ENCODE peak calls at places on chromosomes 6 and 20, in five cellular contexts. P is GM23248; B is fibroblast of lung; X is effector memory CD4-positive, alpha-beta T cell; L is fibroblast of mammary gland. H is an unnamed sample.

GRCh38 chr6:107620736-107621135 is 130.8 kb downstream of the SOBP start:
- DNase-seq in P (no peak), B (peak; percentile 17), X (no peak), L (peak; percentile 32), H (no peak)

GRCh38 chr20:64167676-64168075 is 3.4 kb downstream of the MYT1 start:
- DNase-seq in P (peak; percentile 19), B (no peak), X (no peak), L (no peak), H (no peak)

GRCh38 chr20:48878849-48879248 is 42.7 kb upstream of the ARFGEF2 start:
- DNase-seq in P (no peak), B (no peak), X (no peak), L (no peak), H (no peak)

GRCh38 chr6:162085561-162085960 is 642.0 kb downstream of the PRKN start:
- DNase-seq in P (no peak), B (no peak), X (no peak), L (no peak), H (no peak)

GRCh38 chr20:36646678-36647077 is 682 bp upstream of the SLA2 start:
- DNase-seq in P (no peak), B (no peak), X (no peak), L (no peak), H (no peak)

GRCh38 chr20:46203510-46203837 is 85.4 kb downstream of the CD40 start:
- DNase-seq in P (no peak), B (no peak), X (no peak), L (no peak), H (no peak)

GRCh38 chr20:10329387-10330005 is 104.5 kb downstream of the MKKS start:
- DNase-seq in P (no peak), B (no peak), X (no peak), L (peak; percentile 87), H (no peak)

GRCh38 chr6:79797912-79798311 is 149.4 kb downstream of the ELOVL4 start:
- DNase-seq in P (no peak), B (no peak), X (no peak), L (no peak), H (no peak)

GRCh38 chr6:134938896-134939295 is 11.0 kb downstream of the ALDH8A1 start:
- DNase-seq in P (no peak), B (peak; percentile 11), X (no peak), L (no peak), H (no peak)

GRCh38 chr20:19858972-19859371 is 100.9 kb downstream of the RIN2 start:
- DNase-seq in P (peak; percentile 65), B (peak; percentile 62), X (no peak), L (peak; percentile 91), H (no peak)

GRCh38 chr20:37897008-37897548 is 5.8 kb upstream of the VSTM2L start:
- DNase-seq in P (no peak), B (no peak), X (no peak), L (no peak), H (no peak)

GRCh38 chr6:112251170-112251945 is 3.0 kb downstream of the LAMA4 start:
- DNase-seq in P (peak; percentile 83), B (peak; percentile 86), X (no peak), L (peak; percentile 88), H (no peak)

GRCh38 chr6:52494298-52495072 is 74.3 kb downstream of the EFHC1 start:
- DNase-seq in P (no peak), B (no peak), X (no peak), L (no peak), H (no peak)

GRCh38 chr6:72626126-72626525 is 4.3 kb downstream of the KCNQ5 start:
- DNase-seq in P (no peak), B (no peak), X (no peak), L (no peak), H (no peak)

GRCh38 chr6:51292659-51293058 is 474.0 kb downstream of the TFAP2B start:
- DNase-seq in P (peak; percentile 34), B (peak; percentile 65), X (no peak), L (peak; percentile 7), H (no peak)

GRCh38 chr6:6927437-6928361 is 180.1 kb upstream of the RREB1 start:
- DNase-seq in P (peak; percentile 19), B (no peak), X (no peak), L (no peak), H (no peak)

GRCh38 chr6:20771427-20771826 is 237.2 kb downstream of the CDKAL1 start:
- DNase-seq in P (no peak), B (no peak), X (no peak), L (no peak), H (no peak)

GRCh38 chr6:37862992-37863391 is 43.5 kb downstream of the ZFAND3 start:
- DNase-seq in P (peak; percentile 77), B (peak; percentile 77), X (no peak), L (peak; percentile 26), H (no peak)

GRCh38 chr6:169932491-169932890 is 181.1 kb downstream of the ERMARD start:
- DNase-seq in P (no peak), B (no peak), X (no peak), L (no peak), H (no peak)

DNA sequence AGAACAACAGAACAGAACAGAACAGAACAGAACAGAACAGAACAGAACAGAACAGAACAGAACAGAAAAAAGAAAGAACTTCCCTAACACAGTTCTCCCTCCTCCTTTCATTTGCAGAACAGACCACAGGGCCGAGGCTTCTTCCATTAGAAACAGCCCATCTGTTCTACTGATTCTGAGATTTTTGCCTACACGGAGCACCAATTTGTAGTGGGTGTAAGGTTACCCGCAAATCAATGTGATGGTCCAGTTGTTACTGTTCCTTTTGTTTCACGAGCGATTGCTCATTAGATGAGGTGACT is 734 bp upstream of the OGFRL1 start:
- DNase-seq in P (no peak), B (no peak), X (no peak), L (peak; percentile 58), H (no peak)
- H3K4me3 ChIP-seq in P (peak overlapping the region; percentile 83), B (peak overlapping the region; percentile 70), X (peak overlapping the region; percentile 83), L (peak overlapping the region; percentile 56), H (no peak overlapping the region)

DNA sequence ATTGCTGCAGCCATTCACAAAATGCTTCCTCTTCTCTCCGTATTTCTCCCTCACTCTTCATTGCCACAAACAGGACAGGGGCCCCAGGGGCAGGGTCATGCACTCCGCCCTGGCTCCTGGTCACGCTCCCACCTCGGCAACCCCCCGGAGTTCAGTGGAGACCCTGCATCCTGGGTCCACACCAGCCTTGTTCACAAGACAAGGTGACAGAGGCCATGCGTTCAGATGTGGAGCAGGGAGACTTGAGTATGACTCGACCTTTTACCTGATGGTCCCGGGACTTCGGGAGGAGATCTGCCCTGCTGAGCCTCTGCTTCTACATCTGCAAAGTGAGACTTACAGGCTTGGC is 49.4 kb downstream of the ANKRD60 start:
- DNase-seq in P (no peak), B (no peak), X (no peak), L (no peak), H (peak; percentile 23)
- H3K4me3 ChIP-seq in P (peak overlapping the region; percentile 68), B (no peak overlapping the region), X (no peak overlapping the region), L (no peak overlapping the region), H (peak overlapping the region; percentile 54)

GRCh38 chr6:166904101-166904746 is 52.1 kb downstream of the RNASET2 start:
- DNase-seq in P (no peak), B (peak; percentile 27), X (no peak), L (peak; percentile 22), H (no peak)
- H3K4me3 ChIP-seq in P (no peak overlapping the region), B (no peak overlapping the region), X (no peak overlapping the region), L (no peak overlapping the region), H (no peak overlapping the region)

DNA sequence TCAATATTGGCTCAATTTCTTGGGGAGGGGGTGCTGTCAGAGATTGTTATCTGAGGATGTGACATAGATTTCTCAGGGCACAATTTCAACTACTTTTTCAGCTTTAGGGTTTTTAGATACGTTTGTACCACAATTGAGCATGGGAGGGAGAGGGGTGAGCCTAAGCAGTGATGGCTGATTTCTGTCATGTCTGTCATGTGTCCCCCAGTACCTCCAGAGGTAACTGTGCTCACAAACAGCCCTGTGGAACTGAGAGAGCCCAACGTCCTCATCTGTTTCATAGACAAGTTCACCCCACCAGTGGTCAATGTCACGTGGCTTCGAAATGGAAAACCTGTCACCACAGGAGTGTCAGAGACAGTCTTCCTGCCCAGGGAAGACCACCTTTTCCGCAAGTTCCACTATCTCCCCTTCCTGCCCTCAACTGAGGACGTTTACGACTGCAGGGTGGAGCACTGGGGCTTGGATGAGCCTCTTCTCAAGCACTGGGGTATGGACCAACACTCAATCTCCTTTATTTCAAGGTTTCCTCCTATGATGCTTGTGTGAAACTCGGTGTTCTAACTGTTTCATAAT is 3.4 kb downstream of the HLA-DRA start:
- DNase-seq in P (no peak), B (no peak), X (no peak), L (no peak), H (no peak)
- H3K4me3 ChIP-seq in P (no peak overlapping the region), B (no peak overlapping the region), X (no peak overlapping the region), L (no peak overlapping the region), H (no peak overlapping the region)

DNA sequence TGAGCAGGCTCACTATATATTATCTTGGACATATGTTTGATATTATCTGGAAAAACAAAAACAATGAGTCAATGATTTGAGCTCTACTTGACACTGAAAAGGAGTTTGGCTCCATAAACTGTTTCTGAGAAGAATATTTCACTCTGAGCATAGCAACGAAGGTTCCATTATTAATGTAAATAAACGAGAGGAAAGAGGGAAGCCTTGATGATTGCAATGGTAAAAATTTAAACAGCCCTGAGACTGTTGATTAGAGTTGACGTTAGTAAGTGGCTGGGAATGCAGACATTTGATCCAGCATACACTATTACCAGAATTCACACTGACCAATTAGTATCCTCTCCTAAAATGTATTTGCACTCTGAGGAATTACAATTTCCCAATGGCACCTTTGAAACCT is 1089.9 kb downstream of the EPHA7 start:
- DNase-seq in P (no peak), B (peak; percentile 64), X (no peak), L (no peak), H (no peak)
- H3K4me3 ChIP-seq in P (no peak overlapping the region), B (no peak overlapping the region), X (no peak overlapping the region), L (no peak overlapping the region), H (no peak overlapping the region)

DNA sequence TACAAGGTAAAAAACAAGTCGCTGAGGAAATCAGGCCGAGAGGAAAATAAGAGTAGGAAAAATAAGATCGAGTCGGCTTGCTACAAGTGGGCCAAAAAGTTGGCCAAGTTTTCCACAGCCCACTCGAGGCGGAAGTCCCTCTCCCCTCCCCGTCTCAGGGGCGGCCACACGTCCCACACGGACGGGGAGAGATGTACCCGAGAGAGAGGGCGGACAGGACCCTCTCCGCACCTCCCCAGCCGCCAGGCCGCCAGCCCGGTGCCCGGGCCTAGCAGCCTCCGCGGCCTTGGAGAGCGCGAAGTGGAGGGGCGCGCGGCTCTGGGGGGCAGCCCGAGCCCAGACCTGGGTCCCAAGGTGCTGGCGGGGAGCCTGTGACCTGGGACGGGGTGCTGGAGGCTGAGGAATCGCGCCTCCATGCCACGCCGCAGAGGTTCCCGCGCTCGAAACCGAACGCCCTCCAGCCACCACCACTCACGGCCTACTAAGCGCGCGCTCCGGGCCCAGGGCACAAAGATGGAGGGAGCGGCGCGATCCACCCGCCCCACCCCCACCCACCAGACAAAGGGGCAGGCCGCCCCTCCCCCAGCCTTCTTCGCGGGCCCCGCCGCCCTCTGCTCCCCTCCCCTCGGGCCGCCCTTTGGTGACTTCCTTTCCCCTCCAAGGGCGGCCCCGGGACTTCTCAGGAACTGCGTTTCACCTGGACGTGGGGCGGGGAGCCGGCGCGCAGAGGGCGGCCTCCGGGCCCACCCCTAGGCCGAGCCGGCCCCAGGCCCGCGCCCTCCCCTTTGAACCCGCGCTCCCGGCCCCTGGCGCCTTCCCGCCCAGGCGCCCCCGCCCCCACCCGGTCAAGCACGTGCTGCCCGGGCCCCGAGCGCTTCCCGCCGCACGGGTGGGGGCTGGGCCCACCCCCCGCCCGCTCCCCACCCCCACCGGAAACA is 1.7 kb upstream of the HMGA1 start:
- DNase-seq in P (no peak), B (no peak), X (peak; percentile 28), L (no peak), H (no peak)
- H3K4me3 ChIP-seq in P (no peak overlapping the region), B (no peak overlapping the region), X (peak overlapping the region; percentile 50), L (no peak overlapping the region), H (no peak overlapping the region)

H was measured in Jurkat, Clone E6-1.